ENCODE peak calls at places on chromosomes 2 and 18, in six cellular contexts. M is H1; U is esophagus squamous epithelium; S is CD4-positive, CD25-positive, alpha-beta regulatory T cell; O is cardiac muscle cell; F is Peyer's patch. H is an unnamed sample.

GRCh38 chr2:150924862-150925261 is 336.8 kb downstream of the RBM43 start:
- DNase-seq in S (no peak), M (no peak), F (no peak), O (no peak), U (no peak), H (no peak)

GRCh38 chr2:157866202-157866601 is 9.9 kb downstream of the ACVR1 start:
- DNase-seq in S (no peak), O (peak; percentile 55), U (no peak), F (no peak), M (no peak), H (no peak)

GRCh38 chr2:239265681-239266435 is 135.0 kb downstream of the HDAC4 start:
- DNase-seq in M (no peak), U (no peak), S (no peak), O (no peak), F (no peak), H (no peak)

GRCh38 chr2:233867993-233868532 is at the start of gene MSL3B:
- DNase-seq in F (peak; percentile 64), S (peak; percentile 78), O (peak; percentile 75), U (no peak), M (peak; percentile 70), H (peak; percentile 47)

GRCh38 chr2:48135797-48136196 is 229.5 kb upstream of the FBXO11 start:
- DNase-seq in M (no peak), F (no peak), O (no peak), U (no peak), S (no peak), H (no peak)

GRCh38 chr2:101515512-101515911 is 40.6 kb upstream of the RFX8 start:
- DNase-seq in O (peak; percentile 64), M (no peak), U (no peak), F (no peak), S (no peak), H (no peak)

GRCh38 chr2:114754907-114755563 is 312.6 kb downstream of the DPP10 start:
- DNase-seq in O (no peak), U (no peak), M (no peak), F (no peak), S (no peak), H (no peak)

GRCh38 chr18:8828300-8828699 is 122.9 kb downstream of the MTCL1 start:
- DNase-seq in U (no peak), F (no peak), M (no peak), S (no peak), O (no peak), H (no peak)

GRCh38 chr2:128563348-128563687 is 244.7 kb upstream of the HS6ST1 start:
- DNase-seq in S (no peak), O (peak; percentile 97), F (peak; percentile 62), U (no peak), M (no peak), H (no peak)

GRCh38 chr2:144462266-144462665 is 57.7 kb downstream of the ZEB2 start:
- DNase-seq in F (no peak), U (no peak), O (no peak), S (no peak), M (no peak), H (no peak)

GRCh38 chr2:37653805-37654378 is 17.6 kb downstream of the CDC42EP3 start:
- DNase-seq in M (no peak), U (no peak), S (no peak), F (peak; percentile 72), O (no peak), H (no peak)

GRCh38 chr18:78499586-78499985 is 480.0 kb upstream of the SALL3 start:
- DNase-seq in U (no peak), O (no peak), M (no peak), S (no peak), F (no peak), H (no peak)

GRCh38 chr2:168456526-168457176 is 579 bp downstream of the CERS6 start:
- DNase-seq in O (peak; percentile 39), S (peak; percentile 48), U (no peak), M (peak; percentile 71), F (peak; percentile 60), H (peak; percentile 23)

GRCh38 chr2:45874324-45874723 is 222.8 kb downstream of the PRKCE start:
- DNase-seq in O (peak; percentile 40), S (no peak), F (no peak), M (no peak), U (no peak), H (no peak)

GRCh38 chr2:207121784-207122183 is 44.0 kb downstream of the KLF7 start:
- DNase-seq in M (no peak), U (no peak), F (no peak), O (peak; percentile 74), S (no peak), H (no peak)

GRCh38 chr2:240640939-240641338 is 15.7 kb downstream of the GPR35 start:
- DNase-seq in U (no peak), F (no peak), O (peak; percentile 39), S (no peak), M (peak; percentile 84), H (no peak)

GRCh38 chr2:182101263-182101662 is 115.6 kb downstream of the PPP1R1C start:
- DNase-seq in M (no peak), U (no peak), O (no peak), F (no peak), S (peak; percentile 5), H (no peak)

GRCh38 chr18:49884465-49884864 is 71.1 kb upstream of the ACAA2 start:
- DNase-seq in U (no peak), O (no peak), M (no peak), S (no peak), F (no peak), H (no peak)

GRCh38 chr2:95025406-95026319 is at the start of gene MAL:
- DNase-seq in U (no peak), F (peak; percentile 58), O (peak; percentile 19), M (peak; percentile 75), S (peak; percentile 84), H (peak; percentile 61)

DNA sequence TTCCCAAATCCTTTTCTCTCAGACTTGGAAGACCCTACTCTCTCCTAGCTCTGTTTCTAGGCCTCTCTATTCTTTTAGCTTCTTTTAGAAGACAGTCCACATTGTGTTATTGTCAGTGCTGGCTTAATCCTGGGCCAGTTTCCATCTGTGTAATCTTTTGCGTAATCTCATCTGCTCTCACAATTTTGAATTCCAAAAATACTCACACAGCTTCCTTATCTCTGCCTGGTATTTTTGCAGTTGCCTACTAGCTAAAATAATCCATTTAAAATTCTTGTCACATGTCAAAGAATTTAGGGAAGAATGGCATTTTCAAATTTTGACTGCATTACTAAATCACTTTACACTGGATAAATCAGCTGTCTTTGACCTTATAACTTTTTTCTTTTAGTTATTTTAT is 200.6 kb upstream of the MEX3C start:
- DNase-seq in U (no peak), M (no peak), O (peak; percentile 64), S (no peak), F (no peak), H (no peak)
- H3K9me3 ChIP-seq in U (no peaks in the 10 kb centered on the region), M (no peaks in the 10 kb centered on the region), O (no peaks in the 10 kb centered on the region), S (no peaks in the 10 kb centered on the region), F (no peaks in the 10 kb centered on the region), H (no peaks in the 10 kb centered on the region)

DNA sequence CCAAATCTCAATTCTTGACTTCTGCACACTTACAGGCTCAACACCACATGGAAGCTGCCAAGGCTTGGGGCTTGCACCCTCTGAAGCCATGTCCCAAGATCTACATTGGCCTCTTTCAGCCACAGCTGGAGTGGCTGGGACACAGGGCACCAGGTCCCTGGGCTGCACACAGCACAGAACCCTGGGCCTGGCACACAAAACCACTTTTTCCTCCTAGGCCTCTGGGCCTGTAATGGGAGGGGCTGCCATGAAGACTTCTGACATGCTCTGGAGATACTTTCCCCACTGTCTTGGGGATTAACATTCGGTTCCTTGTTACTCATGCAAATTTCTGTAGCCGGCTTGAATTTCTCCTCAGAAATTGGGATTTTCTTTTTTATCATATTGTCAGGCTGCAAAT is 29.9 kb downstream of the SP9 start:
- DNase-seq in S (no peak), U (no peak), M (no peak), O (no peak), F (no peak), H (no peak)
- H3K9me3 ChIP-seq in S (no peaks in the 10 kb centered on the region), U (no peaks in the 10 kb centered on the region), M (peaks cover 12% of the 10 kb centered on the region), O (no peaks in the 10 kb centered on the region), F (no peaks in the 10 kb centered on the region), H (no peaks in the 10 kb centered on the region)

GRCh38 chr18:79733135-79733609 is 53.6 kb downstream of the CTDP1 start:
- DNase-seq in O (no peak), M (no peak), F (no peak), S (no peak), U (no peak), H (no peak)
- H3K9me3 ChIP-seq in O (no peaks in the 10 kb centered on the region), M (peaks cover 12% of the 10 kb centered on the region), F (peaks cover 33% of the 10 kb centered on the region), S (peaks cover 23% of the 10 kb centered on the region), U (peaks cover 34% of the 10 kb centered on the region), H (no peaks in the 10 kb centered on the region)

GRCh38 chr18:35010983-35011382 is 30.2 kb upstream of the MAPRE2 start:
- DNase-seq in O (peak; percentile 71), F (no peak), U (no peak), S (no peak), M (no peak), H (no peak)

GRCh38 chr18:35005963-35006577 is 35.1 kb upstream of the MAPRE2 start:
- DNase-seq in M (no peak), S (peak; percentile 70), U (no peak), F (no peak), O (peak; percentile 82), H (peak; percentile 63)

GRCh38 chr18:35010156-35010555 is 31.1 kb upstream of the MAPRE2 start:
- DNase-seq in U (no peak), F (no peak), S (no peak), O (no peak), M (no peak), H (no peak)
- H3K9me3 ChIP-seq in U (no peaks in the 10 kb centered on the region), F (no peaks in the 10 kb centered on the region), S (no peaks in the 10 kb centered on the region), O (no peaks in the 10 kb centered on the region), M (no peaks in the 10 kb centered on the region), H (no peaks in the 10 kb centered on the region)

GRCh38 chr2:8314063-8314462 is 367.8 kb upstream of the ID2 start:
- DNase-seq in U (no peak), S (no peak), M (peak; percentile 1), O (no peak), F (no peak), H (no peak)
- H3K9me3 ChIP-seq in U (no peaks in the 10 kb centered on the region), S (no peaks in the 10 kb centered on the region), M (no peaks in the 10 kb centered on the region), O (no peaks in the 10 kb centered on the region), F (no peaks in the 10 kb centered on the region), H (no peaks in the 10 kb centered on the region)

DNA sequence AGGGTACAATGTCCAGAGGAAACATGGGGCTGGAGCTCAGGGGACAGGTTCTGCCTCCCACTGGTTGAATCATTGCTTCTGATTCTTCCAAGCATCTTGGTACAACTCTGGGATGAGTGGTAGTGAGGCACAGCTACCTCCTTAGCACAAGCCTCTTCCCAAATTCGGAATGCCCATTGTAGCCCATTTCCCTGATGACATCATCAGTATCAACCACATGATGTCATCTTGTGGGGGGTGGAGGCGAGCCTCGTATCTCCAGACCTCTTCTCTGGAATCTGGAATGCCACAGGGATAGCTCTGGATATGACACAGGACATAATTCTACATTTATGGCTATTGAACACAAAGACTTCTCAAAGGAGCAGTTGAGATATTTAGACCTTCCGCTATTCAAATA is 715.2 kb downstream of the RNF144A start:
- DNase-seq in S (no peak), M (no peak), O (no peak), F (no peak), U (no peak), H (no peak)
- H3K9me3 ChIP-seq in S (no peaks in the 10 kb centered on the region), M (no peaks in the 10 kb centered on the region), O (no peaks in the 10 kb centered on the region), F (no peaks in the 10 kb centered on the region), U (no peaks in the 10 kb centered on the region), H (no peaks in the 10 kb centered on the region)

H was measured in CD4-positive, alpha-beta memory T cell.